ENCODE peak calls at places on chromosomes 16 and 17, in five cellular contexts. D is PC-3, P is GM23338, A is transverse colon, U is small intestine. O is an unnamed sample.
A peak's percentile ranks its signal among the peaks of the same experiment; 100 is the strongest.

GRCh38 chr17:63838586-63839184 is 3.8 kb downstream of the SMARCD2 start:
- DNase-seq in A (peak; percentile 82), P (peak; percentile 47), U (no peak), D (peak; percentile 75), O (peak; percentile 93)

GRCh38 chr16:80981103-80981502 is 25.6 kb downstream of the CMC2 start:
- DNase-seq in D (no peak), A (no peak), U (no peak), P (no peak), O (no peak)

GRCh38 chr16:11799509-11800384 is 2.7 kb upstream of the ZC3H7A start:
- DNase-seq in P (no peak), D (no peak), A (no peak), U (no peak), O (no peak)

GRCh38 chr16:87602005-87602790 is at the start of gene JPH3:
- DNase-seq in P (peak; percentile 84), D (no peak), A (no peak), U (no peak), O (no peak)

GRCh38 chr16:30997887-30998711 is 12.3 kb downstream of the STX1B start:
- DNase-seq in P (peak; percentile 34), U (no peak), A (no peak), D (peak; percentile 75), O (no peak)

GRCh38 chr16:15913046-15913698 is 24.8 kb upstream of the CEP20 start:
- DNase-seq in A (no peak), U (no peak), P (no peak), D (no peak), O (no peak)

GRCh38 chr17:77366558-77367245 is 225.9 kb downstream of the SEC14L1 start:
- DNase-seq in U (peak; percentile 49), P (no peak), D (no peak), A (peak; percentile 49), O (peak; percentile 35)

GRCh38 chr17:75338335-75338734 is 49.1 kb upstream of the SLC25A19 start:
- DNase-seq in U (no peak), P (no peak), A (no peak), D (no peak), O (no peak)

GRCh38 chr17:61815863-61816523 is 47.3 kb downstream of the BRIP1 start:
- DNase-seq in D (no peak), U (no peak), A (no peak), P (peak; percentile 10), O (no peak)

GRCh38 chr17:44555056-44555455 is 2.2 kb upstream of the FZD2 start:
- DNase-seq in A (no peak), P (peak; percentile 68), U (no peak), D (no peak), O (no peak)

GRCh38 chr16:68300736-68301459 is 9.8 kb downstream of the SLC7A6OS start:
- DNase-seq in U (no peak), A (no peak), P (no peak), D (no peak), O (no peak)

GRCh38 chr17:78242024-78242742 is 10.8 kb downstream of the TMEM235 start:
- DNase-seq in A (no peak), P (no peak), D (peak; percentile 40), U (no peak), O (no peak)

GRCh38 chr17:48236681-48237134 is 129.1 kb downstream of the SNX11 start:
- DNase-seq in A (no peak), U (no peak), P (no peak), D (peak; percentile 98), O (no peak)

GRCh38 chr17:56908061-56908542 is 5.7 kb downstream of the TRIM25 start:
- DNase-seq in D (peak; percentile 70), A (peak; percentile 76), P (no peak), U (peak; percentile 56), O (peak; percentile 23)

GRCh38 chr17:48037036-48037881 is at the start of gene COPZ2:
- DNase-seq in U (peak; percentile 31), D (no peak), P (peak; percentile 61), A (peak; percentile 69), O (peak; percentile 62)

GRCh38 chr16:4426021-4426684 is 485 bp downstream of the DNAJA3 start:
- DNase-seq in D (no peak), P (peak; percentile 54), U (peak; percentile 43), A (no peak), O (no peak)

GRCh38 chr17:46193246-46193625 is at the start of gene KANSL1:
- DNase-seq in D (peak; percentile 92), U (peak; percentile 89), A (peak; percentile 89), P (peak; percentile 98), O (peak; percentile 88)

GRCh38 chr17:334974-335481 is 17.6 kb downstream of the RPH3AL start:
- DNase-seq in D (no peak), A (no peak), U (no peak), P (no peak), O (peak; percentile 38)

GRCh38 chr17:45408611-45409421 is 23.9 kb downstream of the ARHGAP27 start:
- DNase-seq in D (no peak), A (peak; percentile 29), P (no peak), U (peak; percentile 62), O (no peak)

GRCh38 chr16:685967-686366 is 1.8 kb upstream of the JMJD8 start:
- DNase-seq in P (peak; percentile 61), U (peak; percentile 45), A (peak; percentile 64), D (peak; percentile 40), O (peak; percentile 77)

GRCh38 chr16:89658221-89658879 is 714 bp downstream of the SPATA33 start:
- DNase-seq in A (no peak), D (peak; percentile 9), P (no peak), U (peak; percentile 29), O (no peak)

GRCh38 chr17:82548681-82549303 is 29.3 kb downstream of the FOXK2 start:
- DNase-seq in P (no peak), D (peak; percentile 25), U (peak; percentile 71), A (peak; percentile 66), O (no peak)

GRCh38 chr17:39757931-39758873 is 20.5 kb downstream of the GRB7 start:
- DNase-seq in U (peak; percentile 54), A (peak; percentile 26), D (no peak), P (no peak), O (no peak)

GRCh38 chr17:74361613-74362391 is at the start of gene BTBD17:
- DNase-seq in D (peak; percentile 68), A (peak; percentile 61), P (peak; percentile 84), U (peak; percentile 25), O (peak; percentile 62)

GRCh38 chr16:3542153-3542550 is 35.1 kb downstream of the NLRC3 start:
- DNase-seq in D (no peak), U (no peak), P (no peak), A (no peak), O (no peak)

GRCh38 chr17:82486186-82487084 is 27.9 kb downstream of the NARF start:
- DNase-seq in D (no peak), A (peak; percentile 70), U (no peak), P (no peak), O (no peak)

GRCh38 chr17:298791-299450 is 53.7 kb downstream of the RPH3AL start:
- DNase-seq in U (no peak), A (peak; percentile 27), D (no peak), P (no peak), O (peak; percentile 59)

GRCh38 chr16:23691483-23692189 is 12.9 kb downstream of the PLK1 start:
- DNase-seq in P (peak; percentile 17), D (peak; percentile 38), U (no peak), A (no peak), O (no peak)

GRCh38 chr17:62723842-62724241 is 84.3 kb downstream of the MARCHF10 start:
- DNase-seq in P (no peak), U (no peak), D (no peak), A (no peak), O (no peak)

GRCh38 chr16:11079657-11080187 is 135.4 kb downstream of the CLEC16A start:
- DNase-seq in U (no peak), A (no peak), D (peak; percentile 36), P (no peak), O (no peak)

GRCh38 chr16:47037746-47038458 is 64.4 kb upstream of the DNAJA2 start:
- DNase-seq in A (peak; percentile 92), U (peak; percentile 74), D (peak; percentile 75), P (peak; percentile 88), O (peak; percentile 86)

GRCh38 chr17:68290955-68291835 is at the start of the genes ARSG and SLC16A6:
- DNase-seq in U (peak; percentile 31), A (peak; percentile 63), P (peak; percentile 86), D (peak; percentile 82), O (peak; percentile 19)

GRCh38 chr16:83837566-83837965 is 29.8 kb downstream of the HSBP1 start:
- DNase-seq in D (no peak), A (no peak), U (no peak), P (no peak), O (no peak)

GRCh38 chr17:14084955-14085354 is 15.7 kb downstream of the COX10 start:
- DNase-seq in U (no peak), D (no peak), A (no peak), P (no peak), O (no peak)

GRCh38 chr17:35540589-35541404 is 3.3 kb upstream of the SLFN12L start:
- DNase-seq in A (peak; percentile 49), U (peak; percentile 71), P (no peak), D (peak; percentile 6), O (no peak)

GRCh38 chr17:30345527-30346075 is 11.7 kb upstream of the TMIGD1 start:
- DNase-seq in P (no peak), A (no peak), D (no peak), U (peak; percentile 75), O (peak; percentile 39)
- H3K27ac ChIP-seq in P (no peak overlapping the region), A (peak overlapping the region; percentile 82), D (peak overlapping the region; percentile 80), U (peak overlapping the region; percentile 83), O (peak overlapping the region; percentile 76)

GRCh38 chr16:57764341-57765159 is 29.0 kb downstream of the KATNB1 start:
- DNase-seq in A (no peak), D (peak; percentile 82), P (peak; percentile 93), U (no peak), O (no peak)
- H3K4me1 ChIP-seq in A (no peaks in the 10 kb centered on the region), D (peaks cover 8% of the 10 kb centered on the region), P (no peaks in the 10 kb centered on the region), U (no peaks in the 10 kb centered on the region), O (no peaks in the 10 kb centered on the region)

DNA sequence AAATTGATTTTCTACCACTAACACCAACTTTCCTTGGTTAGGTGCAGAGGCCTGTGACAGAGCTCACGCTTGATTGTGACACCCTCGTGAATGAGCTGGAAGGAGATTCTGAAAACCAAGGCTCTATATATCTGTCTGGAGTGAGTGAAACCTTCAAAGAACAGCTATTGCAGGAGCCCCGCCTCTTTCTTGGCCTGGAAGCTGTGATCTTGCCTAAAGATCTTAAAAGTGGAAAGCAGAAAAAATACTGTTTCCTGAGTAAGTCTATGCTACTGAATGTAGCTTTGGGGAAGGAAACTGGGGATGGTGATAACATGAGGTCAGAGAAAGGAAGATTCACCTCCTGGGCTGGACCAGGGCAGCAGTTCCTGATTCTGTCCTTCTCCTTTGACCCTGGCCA is 38.3 kb downstream of the REXO5 start:
- DNase-seq in D (no peak), P (no peak), U (no peak), A (no peak), O (no peak)
- H3K36me3 ChIP-seq in D (peaks cover 4% of the 10 kb centered on the region), P (peaks cover 5% of the 10 kb centered on the region), U (no peaks in the 10 kb centered on the region), A (no peaks in the 10 kb centered on the region), O (no peaks in the 10 kb centered on the region)

GRCh38 chr17:80264048-80264792 is 3.6 kb downstream of the RNF213 start:
- DNase-seq in P (no peak), D (no peak), U (peak; percentile 37), A (peak; percentile 55), O (no peak)
- H3K27ac ChIP-seq in P (peak overlapping the region; percentile 50), D (no peak overlapping the region), U (peak overlapping the region; percentile 83), A (peak overlapping the region; percentile 99), O (peak overlapping the region; percentile 72)

GRCh38 chr17:15231851-15232516 is 33.1 kb downstream of the PMP22 start:
- DNase-seq in P (no peak), U (no peak), D (no peak), A (no peak), O (no peak)
- H3K4me1 ChIP-seq in P (no peaks in the 10 kb centered on the region), U (no peaks in the 10 kb centered on the region), D (peaks cover 5% of the 10 kb centered on the region), A (peaks cover 17% of the 10 kb centered on the region), O (no peaks in the 10 kb centered on the region)

GRCh38 chr16:67144943-67145342 is 5.9 kb downstream of the B3GNT9 start:
- DNase-seq in U (no peak), A (no peak), P (no peak), D (no peak), O (no peak)
- H3K36me3 ChIP-seq in U (peaks cover 24% of the 10 kb centered on the region), A (no peaks in the 10 kb centered on the region), P (peaks cover 5% of the 10 kb centered on the region), D (no peaks in the 10 kb centered on the region), O (peaks cover 44% of the 10 kb centered on the region)